ENCODE peak calls at places on chromosomes 3 and 15, in ten cellular contexts. J is nephron progenitor cell; M is T-helper 17 cell; Y is hepatic stellate cell; F is colonic mucosa; P is CD4-positive, CD25-positive, alpha-beta regulatory T cell; K is T-helper 1 cell; T is GM12865; S is RCC 7860; Q is tibial artery. H is an unnamed sample.

GRCh38 chr3:193313448-193313958 is 65.0 kb downstream of the ATP13A5 start:
- DNase-seq in P (no peak), M (no peak), Y (no peak), K (no peak), Q (no peak), T (no peak), J (no peak), F (no peak), S (no peak), H (no peak)

GRCh38 chr15:40054746-40055575 is 16.0 kb upstream of the SRP14 start:
- DNase-seq in Y (peak), S (peak), Q (peak), J (peak), K (no peak), M (no peak), F (peak), P (no peak), T (peak), H (no peak)

GRCh38 chr3:14540209-14540575 is at the start of gene GRIP2:
- DNase-seq in M (no peak), K (no peak), T (no peak), Y (no peak), J (no peak), Q (no peak), S (no peak), F (no peak), P (no peak), H (no peak)

GRCh38 chr15:70533931-70534742 is 229.2 kb downstream of the UACA start:
- DNase-seq in S (no peak), Q (no peak), T (no peak), Y (no peak), K (no peak), J (no peak), M (no peak), F (peak), P (no peak), H (no peak)

GRCh38 chr3:185960518-185961288 is 22.9 kb upstream of the TRA2B start:
- DNase-seq in P (no peak), Q (no peak), K (no peak), S (no peak), T (no peak), Y (no peak), J (no peak), M (no peak), F (peak), H (no peak)

GRCh38 chr15:99333413-99333812 is 82.1 kb downstream of the LRRC28 start:
- DNase-seq in Y (no peak), K (no peak), Q (no peak), M (no peak), P (no peak), J (no peak), F (no peak), S (no peak), T (no peak), H (no peak)

GRCh38 chr3:116453676-116454346 is 8.5 kb upstream of the LSAMP start:
- DNase-seq in K (no peak), P (no peak), S (no peak), F (no peak), J (no peak), T (no peak), M (no peak), Q (no peak), Y (no peak), H (no peak)

GRCh38 chr3:123787133-123787532 is 97.0 kb downstream of the MYLK start:
- DNase-seq in T (no peak), Y (no peak), K (no peak), F (peak), J (no peak), P (no peak), Q (no peak), S (no peak), M (no peak), H (no peak)

GRCh38 chr15:84658788-84659411 is 901 bp upstream of the NMB start:
- DNase-seq in J (no peak), M (no peak), F (no peak), T (no peak), K (no peak), Q (no peak), S (no peak), P (no peak), Y (no peak), H (no peak)

GRCh38 chr3:70832035-70832795 is 519.8 kb upstream of the MDFIC2 start:
- DNase-seq in T (no peak), J (no peak), Y (peak), F (no peak), K (no peak), P (no peak), M (no peak), Q (no peak), S (peak), H (no peak)

H was measured in upper lobe of left lung.